ENCODE peak calls at places on chromosomes 1 and 21, in four cellular contexts. One of them, this sample, is unnamed.

GRCh38 chr1:2310332-2311183 is 80.8 kb downstream of the MORN1 start:
- DNase-seq in WTC11: no peak
- DNase-seq in mammary epithelial cell: no peak
- DNase-seq in AG09319: no peak
- DNase-seq in this sample: no peak

GRCh38 chr1:18001725-18002124 is 105.9 kb upstream of the IGSF21 start:
- DNase-seq in WTC11: no peak
- DNase-seq in mammary epithelial cell: no peak
- DNase-seq in AG09319: no peak
- DNase-seq in this sample: no peak

GRCh38 chr21:38567577-38568360 is 69.5 kb upstream of the ERG start:
- DNase-seq in WTC11: no peak
- DNase-seq in mammary epithelial cell: no peak
- DNase-seq in AG09319: peak
- DNase-seq in this sample: no peak

GRCh38 chr1:61395156-61395555 is 312.8 kb downstream of the NFIA start:
- DNase-seq in WTC11: no peak
- DNase-seq in mammary epithelial cell: no peak
- DNase-seq in AG09319: no peak
- DNase-seq in this sample: no peak

GRCh38 chr1:47944561-47944960 is 52.6 kb downstream of the TRABD2B start:
- DNase-seq in WTC11: no peak
- DNase-seq in mammary epithelial cell: no peak
- DNase-seq in AG09319: no peak
- DNase-seq in this sample: no peak

GRCh38 chr1:231584117-231584516 is 42.5 kb upstream of the DISC1 start:
- DNase-seq in WTC11: no peak
- DNase-seq in mammary epithelial cell: peak
- DNase-seq in AG09319: no peak
- DNase-seq in this sample: no peak

GRCh38 chr1:200194477-200194876 is 167.0 kb downstream of the NR5A2 start:
- DNase-seq in WTC11: no peak
- DNase-seq in mammary epithelial cell: no peak
- DNase-seq in AG09319: no peak
- DNase-seq in this sample: no peak

GRCh38 chr1:182634306-182635072 is 30.3 kb upstream of the RGS16 start:
- DNase-seq in WTC11: no peak
- DNase-seq in mammary epithelial cell: no peak
- DNase-seq in AG09319: no peak
- DNase-seq in this sample: no peak

GRCh38 chr1:76687324-76688018 is 179.8 kb upstream of the ST6GALNAC5 start:
- DNase-seq in WTC11: no peak
- DNase-seq in mammary epithelial cell: peak
- DNase-seq in AG09319: no peak
- DNase-seq in this sample: no peak

GRCh38 chr1:23436520-23437354 is 12.2 kb upstream of the TCEA3 start:
- DNase-seq in WTC11: peak
- DNase-seq in mammary epithelial cell: no peak
- DNase-seq in AG09319: no peak
- DNase-seq in this sample: no peak

GRCh38 chr1:97385536-97385935 is 535.3 kb downstream of the DPYD start:
- DNase-seq in WTC11: no peak
- DNase-seq in mammary epithelial cell: no peak
- DNase-seq in AG09319: no peak
- DNase-seq in this sample: no peak

GRCh38 chr1:24186993-24187790 is at the start of gene IFNLR1:
- DNase-seq in WTC11: peak
- DNase-seq in mammary epithelial cell: peak
- DNase-seq in AG09319: no peak
- DNase-seq in this sample: no peak

GRCh38 chr21:38875694-38876492 is 70.2 kb downstream of the ETS2 start:
- DNase-seq in WTC11: no peak
- DNase-seq in mammary epithelial cell: peak
- DNase-seq in AG09319: peak
- DNase-seq in this sample: no peak

GRCh38 chr1:151908228-151908691 is 1.1 kb downstream of the THEM4 start:
- DNase-seq in WTC11: peak
- DNase-seq in mammary epithelial cell: no peak
- DNase-seq in AG09319: no peak
- DNase-seq in this sample: no peak

GRCh38 chr1:246503341-246503740 is 3.7 kb downstream of the SMYD3 start:
- DNase-seq in WTC11: no peak
- DNase-seq in mammary epithelial cell: peak
- DNase-seq in AG09319: no peak
- DNase-seq in this sample: no peak

GRCh38 chr1:203744008-203744972 is 20.7 kb upstream of the LAX1 start:
- DNase-seq in WTC11: peak
- DNase-seq in mammary epithelial cell: peak
- DNase-seq in AG09319: peak
- DNase-seq in this sample: no peak

GRCh38 chr1:101365881-101366280 is 129.1 kb downstream of the S1PR1 start:
- DNase-seq in WTC11: no peak
- DNase-seq in mammary epithelial cell: no peak
- DNase-seq in AG09319: no peak
- DNase-seq in this sample: no peak

GRCh38 chr21:39184050-39184980 is 1.1 kb upstream of the PSMG1 start:
- DNase-seq in WTC11: no peak
- DNase-seq in mammary epithelial cell: no peak
- DNase-seq in AG09319: no peak
- DNase-seq in this sample: no peak

GRCh38 chr1:9794081-9794480 is 29.7 kb downstream of the CLSTN1 start:
- DNase-seq in WTC11: no peak
- DNase-seq in mammary epithelial cell: no peak
- DNase-seq in AG09319: no peak
- DNase-seq in this sample: no peak

GRCh38 chr1:32864375-32865019 is 6.2 kb downstream of the FNDC5 start:
- DNase-seq in WTC11: no peak
- DNase-seq in mammary epithelial cell: no peak
- DNase-seq in AG09319: no peak
- DNase-seq in this sample: no peak

GRCh38 chr21:18070392-18070791 is 174.2 kb upstream of the CHODL start:
- DNase-seq in WTC11: no peak
- DNase-seq in mammary epithelial cell: no peak
- DNase-seq in AG09319: no peak
- DNase-seq in this sample: no peak

GRCh38 chr1:245715970-245716369 is 561.2 kb downstream of the KIF26B start:
- DNase-seq in WTC11: no peak
- DNase-seq in mammary epithelial cell: peak
- DNase-seq in AG09319: peak
- DNase-seq in this sample: no peak

GRCh38 chr1:30196872-30197615 is 526.3 kb downstream of the MATN1 start:
- DNase-seq in WTC11: no peak
- DNase-seq in mammary epithelial cell: no peak
- DNase-seq in AG09319: no peak
- DNase-seq in this sample: peak

GRCh38 chr1:176241385-176242015 is 34.4 kb upstream of the COP1 start:
- DNase-seq in WTC11: no peak
- DNase-seq in mammary epithelial cell: peak
- DNase-seq in AG09319: peak
- DNase-seq in this sample: no peak

GRCh38 chr1:184632415-184633175 is 122.1 kb downstream of the EDEM3 start:
- DNase-seq in WTC11: no peak
- DNase-seq in mammary epithelial cell: peak
- DNase-seq in AG09319: no peak
- DNase-seq in this sample: no peak

GRCh38 chr1:22487781-22488180 is 36.1 kb downstream of the ZBTB40 start:
- DNase-seq in WTC11: no peak
- DNase-seq in mammary epithelial cell: no peak
- DNase-seq in AG09319: no peak
- DNase-seq in this sample: no peak

GRCh38 chr1:243950166-243950565 is 100.1 kb upstream of the AKT3 start:
- DNase-seq in WTC11: no peak
- DNase-seq in mammary epithelial cell: peak
- DNase-seq in AG09319: peak
- DNase-seq in this sample: no peak

DNA sequence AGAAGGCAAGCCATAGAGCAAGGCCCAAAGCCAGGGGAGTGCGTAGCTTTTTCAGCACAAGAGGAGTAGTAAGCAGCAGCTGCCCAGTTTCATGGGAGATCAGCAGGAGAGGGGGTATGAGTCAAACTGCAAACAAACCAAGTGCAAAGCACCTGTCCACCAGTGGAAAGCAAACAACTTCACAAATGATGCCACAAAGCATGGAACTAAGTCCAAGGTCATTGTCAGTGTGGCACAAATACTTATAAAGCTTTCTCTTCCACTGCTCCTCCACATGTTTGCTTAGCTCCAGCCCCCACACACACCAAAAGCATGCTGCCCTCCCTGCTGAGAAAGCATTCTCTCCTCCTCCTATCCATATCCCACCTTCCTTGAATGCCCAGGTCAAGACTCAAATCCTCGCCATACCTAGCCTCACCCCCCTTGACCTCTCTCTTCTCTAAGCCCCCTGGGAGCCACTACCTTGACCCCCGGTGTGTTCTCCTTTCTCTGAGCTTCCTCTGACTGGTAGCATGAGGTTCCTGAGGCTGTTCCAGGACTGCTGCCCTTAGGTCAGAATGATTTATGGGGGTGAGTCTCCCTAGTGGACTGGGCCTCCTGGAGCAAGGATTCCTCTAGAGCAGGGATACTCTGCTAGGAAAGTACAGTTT is 70.4 kb downstream of the DMAP1 start:
- DNase-seq in WTC11: no peak
- DNase-seq in mammary epithelial cell: no peak
- DNase-seq in AG09319: no peak
- DNase-seq in this sample: no peak
- TF ChIP-seq CTCF in WTC11: no peak
- TF ChIP-seq CTCF in mammary epithelial cell: no peak
- TF ChIP-seq CTCF in AG09319: no peak
- TF ChIP-seq CTCF in this sample: no peak

GRCh38 chr1:201783572-201783971 is 45.4 kb upstream of the IPO9 start:
- DNase-seq in WTC11: peak
- DNase-seq in mammary epithelial cell: no peak
- DNase-seq in AG09319: no peak
- DNase-seq in this sample: no peak
- TF ChIP-seq CTCF in WTC11: no peak
- TF ChIP-seq CTCF in mammary epithelial cell: no peak
- TF ChIP-seq CTCF in AG09319: no peak
- TF ChIP-seq CTCF in this sample: no peak

GRCh38 chr1:238953448-238953847 is 432.9 kb upstream of the CHRM3 start:
- DNase-seq in WTC11: no peak
- DNase-seq in mammary epithelial cell: no peak
- DNase-seq in AG09319: no peak
- DNase-seq in this sample: no peak
- TF ChIP-seq CTCF in WTC11: no peak
- TF ChIP-seq CTCF in mammary epithelial cell: peak
- TF ChIP-seq CTCF in AG09319: no peak
- TF ChIP-seq CTCF in this sample: peak

DNA sequence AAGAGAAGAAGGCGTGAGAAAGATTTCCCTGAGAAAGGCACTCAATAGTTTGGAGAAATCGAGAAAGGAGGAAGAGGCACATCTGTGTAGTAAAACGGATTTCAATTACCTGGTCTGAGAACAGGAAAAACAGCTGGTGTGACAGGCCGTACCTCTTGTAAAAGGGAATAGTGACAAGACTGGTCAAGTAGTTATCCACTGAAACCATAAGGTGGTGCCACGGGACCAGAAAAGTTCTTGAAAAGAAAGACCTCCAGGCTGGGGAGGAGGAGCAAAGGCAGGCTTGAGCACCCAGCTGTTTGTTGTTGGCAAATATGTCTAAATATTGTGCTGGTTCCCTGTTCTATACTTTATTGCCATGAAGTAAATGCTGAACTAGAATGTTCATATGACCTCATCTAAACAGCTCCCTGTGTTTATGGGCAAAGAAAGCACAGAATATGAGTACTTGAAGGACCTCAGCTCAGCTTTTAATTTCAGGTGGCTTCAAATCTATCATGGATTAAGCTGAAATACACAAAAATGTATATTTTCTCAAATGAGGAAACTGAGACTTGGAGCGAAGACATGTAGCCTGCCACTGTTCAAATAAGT is 4.0 kb downstream of the HAO2 start:
- DNase-seq in WTC11: peak
- DNase-seq in mammary epithelial cell: peak
- DNase-seq in AG09319: no peak
- DNase-seq in this sample: no peak
- TF ChIP-seq CTCF in WTC11: no peak
- TF ChIP-seq CTCF in mammary epithelial cell: peak
- TF ChIP-seq CTCF in AG09319: no peak
- TF ChIP-seq CTCF in this sample: peak